ENCODE peak calls at places on chromosomes 7 and 10, in five cellular contexts. One of them, this sample, is unnamed.

GRCh38 chr7:88637795-88638194 is 121.7 kb upstream of the ZNF804B start:
- DNase-seq in spleen: no peak
- DNase-seq in tibial artery: no peak
- DNase-seq in adrenal gland: no peak
- DNase-seq in GM12865: no peak
- DNase-seq in this sample: no peak

GRCh38 chr10:43214071-43214955 is 52.6 kb downstream of the RASGEF1A start:
- DNase-seq in tibial artery: no peak
- DNase-seq in spleen: peak; percentile 66
- DNase-seq in adrenal gland: no peak
- DNase-seq in GM12865: no peak
- DNase-seq in this sample: no peak

GRCh38 chr10:67607472-67607871 is 88.5 kb downstream of the CTNNA3 start:
- DNase-seq in spleen: no peak
- DNase-seq in adrenal gland: no peak
- DNase-seq in tibial artery: no peak
- DNase-seq in GM12865: no peak
- DNase-seq in this sample: no peak

GRCh38 chr10:30784896-30785605 is 155.5 kb upstream of the LYZL2 start:
- DNase-seq in spleen: peak; percentile 88
- DNase-seq in GM12865: peak; percentile 56
- DNase-seq in tibial artery: peak; percentile 92
- DNase-seq in adrenal gland: peak; percentile 94
- DNase-seq in this sample: peak; percentile 67

GRCh38 chr10:13518076-13518692 is 10.6 kb downstream of the BEND7 start:
- DNase-seq in adrenal gland: no peak
- DNase-seq in tibial artery: no peak
- DNase-seq in GM12865: peak; percentile 50
- DNase-seq in spleen: no peak
- DNase-seq in this sample: peak; percentile 74

GRCh38 chr10:31426425-31426824 is 107.4 kb downstream of the ZEB1 start:
- DNase-seq in tibial artery: no peak
- DNase-seq in adrenal gland: no peak
- DNase-seq in spleen: no peak
- DNase-seq in GM12865: no peak
- DNase-seq in this sample: no peak

GRCh38 chr7:47757946-47758371 is 176.0 kb upstream of the TNS3 start:
- DNase-seq in tibial artery: peak; percentile 96
- DNase-seq in spleen: no peak
- DNase-seq in adrenal gland: peak; percentile 94
- DNase-seq in GM12865: no peak
- DNase-seq in this sample: no peak

GRCh38 chr7:41732279-41733062 is 29.6 kb upstream of the INHBA start:
- DNase-seq in GM12865: no peak
- DNase-seq in tibial artery: no peak
- DNase-seq in adrenal gland: no peak
- DNase-seq in spleen: peak; percentile 75
- DNase-seq in this sample: no peak

GRCh38 chr7:119720541-119720940 is 552.4 kb upstream of the KCND2 start:
- DNase-seq in spleen: no peak
- DNase-seq in adrenal gland: no peak
- DNase-seq in tibial artery: no peak
- DNase-seq in GM12865: no peak
- DNase-seq in this sample: no peak

GRCh38 chr7:96218844-96219243 is 103.1 kb downstream of the SLC25A13 start:
- DNase-seq in spleen: no peak
- DNase-seq in GM12865: no peak
- DNase-seq in tibial artery: no peak
- DNase-seq in adrenal gland: no peak
- DNase-seq in this sample: no peak

GRCh38 chr7:114653391-114654088 is 238.9 kb downstream of the FOXP2 start:
- DNase-seq in adrenal gland: no peak
- DNase-seq in tibial artery: no peak
- DNase-seq in GM12865: no peak
- DNase-seq in spleen: no peak
- DNase-seq in this sample: no peak
- TF ChIP-seq CTCF in adrenal gland: no peak
- TF ChIP-seq CTCF in tibial artery: no peak
- TF ChIP-seq CTCF in GM12865: no peak
- TF ChIP-seq CTCF in spleen: no peak
- TF ChIP-seq CTCF in this sample: no peak

DNA sequence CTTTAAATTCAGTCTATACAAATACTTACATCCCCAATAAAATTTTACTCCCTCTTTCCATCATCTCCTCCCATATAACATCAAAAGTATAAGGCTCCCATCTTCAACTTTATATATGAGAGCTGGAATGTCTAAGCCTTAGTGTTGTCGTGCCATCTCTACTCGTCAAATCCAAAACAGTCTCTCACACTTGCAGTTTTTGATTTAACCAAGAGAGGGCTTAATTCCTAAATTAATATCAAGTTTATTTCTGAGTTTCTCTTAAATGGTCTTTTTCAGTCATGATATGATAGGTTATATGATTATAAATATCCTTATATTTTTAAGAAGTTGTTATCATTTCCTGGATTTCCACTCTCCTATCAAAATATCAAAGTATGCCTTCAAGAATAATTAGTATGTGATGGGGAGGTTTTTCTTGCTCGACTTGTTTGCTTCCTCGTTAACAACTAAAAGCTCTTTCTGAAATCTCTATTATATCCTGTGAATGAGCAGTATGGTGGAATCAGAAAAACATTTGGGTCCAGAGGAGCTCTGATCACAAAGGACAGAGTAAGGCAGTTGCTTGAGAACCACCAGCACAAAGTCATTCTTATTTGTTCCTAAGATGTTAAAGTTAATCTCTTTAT is 12.5 kb upstream of the LIPK start:
- DNase-seq in adrenal gland: no peak
- DNase-seq in spleen: no peak
- DNase-seq in tibial artery: no peak
- DNase-seq in GM12865: no peak
- DNase-seq in this sample: no peak
- TF ChIP-seq CTCF in adrenal gland: no peak
- TF ChIP-seq CTCF in spleen: no peak
- TF ChIP-seq CTCF in tibial artery: no peak
- TF ChIP-seq CTCF in GM12865: no peak
- TF ChIP-seq CTCF in this sample: no peak

GRCh38 chr7:83469491-83469890 is 179.4 kb downstream of the SEMA3E start:
- DNase-seq in GM12865: no peak
- DNase-seq in spleen: no peak
- DNase-seq in tibial artery: no peak
- DNase-seq in adrenal gland: no peak
- DNase-seq in this sample: no peak

GRCh38 chr7:83476501-83476900 is 172.4 kb downstream of the SEMA3E start:
- DNase-seq in GM12865: no peak
- DNase-seq in adrenal gland: no peak
- DNase-seq in spleen: no peak
- DNase-seq in tibial artery: no peak
- DNase-seq in this sample: no peak

GRCh38 chr7:83472376-83472775 is 176.6 kb downstream of the SEMA3E start:
- DNase-seq in adrenal gland: no peak
- DNase-seq in GM12865: no peak
- DNase-seq in spleen: no peak
- DNase-seq in tibial artery: no peak
- DNase-seq in this sample: no peak

GRCh38 chr7:83478601-83479000 is 170.3 kb downstream of the SEMA3E start:
- DNase-seq in adrenal gland: no peak
- DNase-seq in spleen: no peak
- DNase-seq in GM12865: no peak
- DNase-seq in tibial artery: no peak
- DNase-seq in this sample: no peak

DNA sequence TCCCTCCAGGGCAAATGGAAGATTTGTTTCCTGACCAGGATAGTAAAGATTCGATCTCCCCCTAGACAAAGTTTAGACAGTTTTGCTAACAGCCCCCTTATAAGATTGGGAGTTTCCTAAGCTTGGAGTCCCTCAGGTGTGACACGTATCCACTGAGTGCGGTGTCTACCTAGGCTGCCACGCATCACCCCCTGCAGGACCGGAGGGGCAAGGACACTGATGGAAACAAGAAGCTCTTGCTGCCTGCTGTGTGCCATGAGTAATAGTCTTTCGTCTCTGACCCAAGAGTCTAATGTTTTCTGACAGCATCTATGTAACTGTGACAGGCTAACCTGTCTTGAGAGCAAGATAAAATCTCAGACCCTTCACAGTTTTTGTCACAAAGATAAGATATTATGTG is 173.5 kb downstream of the SEMA3E start:
- DNase-seq in adrenal gland: no peak
- DNase-seq in GM12865: no peak
- DNase-seq in tibial artery: no peak
- DNase-seq in spleen: no peak
- DNase-seq in this sample: no peak
- TF ChIP-seq CTCF in adrenal gland: no peak
- TF ChIP-seq CTCF in GM12865: no peak
- TF ChIP-seq CTCF in tibial artery: no peak
- TF ChIP-seq CTCF in spleen: no peak
- TF ChIP-seq CTCF in this sample: no peak

DNA sequence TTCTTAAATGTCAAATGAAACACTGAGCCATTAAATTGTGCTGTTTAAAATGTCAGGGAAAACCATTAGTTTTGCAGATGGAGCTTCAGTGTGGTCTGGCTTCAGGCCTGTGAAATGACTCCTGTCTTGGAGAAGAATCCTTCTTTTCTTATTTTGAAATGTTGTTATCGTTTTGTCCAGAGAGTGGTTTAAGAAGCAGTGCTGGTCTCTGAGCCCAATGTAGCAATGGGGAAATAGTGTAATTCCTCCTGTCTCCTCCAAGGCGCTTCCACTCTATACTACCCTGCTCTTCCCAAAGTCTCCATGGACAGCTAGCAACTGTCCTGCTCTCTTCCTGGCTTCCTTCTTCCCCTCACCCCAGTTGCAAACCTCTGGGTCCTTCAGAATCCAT is 177.6 kb downstream of the REEP3 start:
- DNase-seq in tibial artery: no peak
- DNase-seq in adrenal gland: no peak
- DNase-seq in GM12865: no peak
- DNase-seq in spleen: no peak
- DNase-seq in this sample: no peak
- TF ChIP-seq CTCF in tibial artery: no peak
- TF ChIP-seq CTCF in adrenal gland: no peak
- TF ChIP-seq CTCF in GM12865: no peak
- TF ChIP-seq CTCF in spleen: no peak
- TF ChIP-seq CTCF in this sample: no peak

GRCh38 chr7:142938611-142939010 is 673 bp upstream of the LLCFC1 start:
- DNase-seq in adrenal gland: no peak
- DNase-seq in GM12865: no peak
- DNase-seq in spleen: no peak
- DNase-seq in tibial artery: no peak
- DNase-seq in this sample: no peak

GRCh38 chr7:142940968-142941535 is 1.8 kb downstream of the LLCFC1 start:
- DNase-seq in adrenal gland: no peak
- DNase-seq in spleen: no peak
- DNase-seq in tibial artery: no peak
- DNase-seq in GM12865: no peak
- DNase-seq in this sample: no peak

GRCh38 chr7:142935941-142936565 is 2.5 kb upstream of the TRPV5 start:
- DNase-seq in adrenal gland: no peak
- DNase-seq in GM12865: no peak
- DNase-seq in tibial artery: no peak
- DNase-seq in spleen: no peak
- DNase-seq in this sample: no peak

GRCh38 chr7:142941541-142941940 is 2.3 kb downstream of the LLCFC1 start:
- DNase-seq in GM12865: no peak
- DNase-seq in tibial artery: no peak
- DNase-seq in adrenal gland: no peak
- DNase-seq in spleen: no peak
- DNase-seq in this sample: no peak

GRCh38 chr7:142939226-142939910 is at the start of gene LLCFC1:
- DNase-seq in GM12865: peak; percentile 20
- DNase-seq in spleen: no peak
- DNase-seq in tibial artery: no peak
- DNase-seq in adrenal gland: no peak
- DNase-seq in this sample: peak; percentile 58
- TF ChIP-seq CTCF in GM12865: peak; percentile 29
- TF ChIP-seq CTCF in spleen: no peak
- TF ChIP-seq CTCF in tibial artery: no peak
- TF ChIP-seq CTCF in adrenal gland: no peak
- TF ChIP-seq CTCF in this sample: peak; percentile 21

GRCh38 chr7:2104107-2104710 is 128.5 kb downstream of the MAD1L1 start:
- DNase-seq in tibial artery: peak; percentile 91
- DNase-seq in GM12865: peak; percentile 72
- DNase-seq in adrenal gland: peak; percentile 95
- DNase-seq in spleen: peak; percentile 91
- DNase-seq in this sample: peak; percentile 89
- TF ChIP-seq CTCF in tibial artery: peak; percentile 65
- TF ChIP-seq CTCF in GM12865: peak; percentile 66
- TF ChIP-seq CTCF in adrenal gland: peak; percentile 23
- TF ChIP-seq CTCF in spleen: peak; percentile 44
- TF ChIP-seq CTCF in this sample: peak; percentile 40

GRCh38 chr10:59470570-59470969 is 108.2 kb upstream of the FAM13C start:
- DNase-seq in GM12865: no peak
- DNase-seq in adrenal gland: no peak
- DNase-seq in tibial artery: no peak
- DNase-seq in spleen: no peak
- DNase-seq in this sample: no peak

GRCh38 chr10:59464483-59464882 is 102.1 kb upstream of the FAM13C start:
- DNase-seq in spleen: no peak
- DNase-seq in tibial artery: no peak
- DNase-seq in adrenal gland: no peak
- DNase-seq in GM12865: no peak
- DNase-seq in this sample: no peak

GRCh38 chr10:59463909-59464308 is 101.6 kb upstream of the FAM13C start:
- DNase-seq in GM12865: no peak
- DNase-seq in spleen: no peak
- DNase-seq in adrenal gland: no peak
- DNase-seq in tibial artery: no peak
- DNase-seq in this sample: no peak

GRCh38 chr10:59460601-59461000 is 98.3 kb upstream of the FAM13C start:
- DNase-seq in GM12865: no peak
- DNase-seq in spleen: no peak
- DNase-seq in adrenal gland: no peak
- DNase-seq in tibial artery: no peak
- DNase-seq in this sample: no peak

DNA sequence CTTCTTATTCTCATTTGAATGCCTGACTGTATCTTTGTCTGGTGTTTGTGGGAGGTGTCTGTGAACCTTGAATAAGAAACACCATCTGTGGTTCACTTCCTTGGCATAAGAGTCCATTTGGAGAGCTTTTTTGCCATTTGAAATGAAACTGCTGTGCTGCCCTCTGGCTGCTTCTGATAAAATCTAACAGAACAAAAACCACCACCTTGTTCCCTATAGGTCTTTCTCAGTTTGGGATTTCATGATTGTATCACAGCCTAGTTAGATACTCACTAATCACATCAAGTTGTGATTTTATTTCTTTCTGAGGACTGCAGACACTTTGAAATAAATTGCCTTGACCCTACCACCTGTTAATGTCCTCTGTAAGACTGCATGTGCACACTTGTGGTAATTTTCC is 102.7 kb upstream of the FAM13C start:
- DNase-seq in spleen: no peak
- DNase-seq in GM12865: peak; percentile 3
- DNase-seq in tibial artery: no peak
- DNase-seq in adrenal gland: peak; percentile 62
- DNase-seq in this sample: no peak
- TF ChIP-seq CTCF in spleen: no peak
- TF ChIP-seq CTCF in GM12865: no peak
- TF ChIP-seq CTCF in tibial artery: peak; percentile 29
- TF ChIP-seq CTCF in adrenal gland: peak; percentile 45
- TF ChIP-seq CTCF in this sample: no peak

This sample was measured in GM13976.